ENCODE peak calls at places on chromosomes 5 and 9, in eight cellular contexts. One of them, this sample, is unnamed.

GRCh38 chr5:10046681-10047080 is 203.0 kb downstream of the ATPSCKMT start:
- DNase-seq in Calu3: no peak
- DNase-seq in RWPE1: no peak
- DNase-seq in tibial nerve: no peak
- DNase-seq in heart left ventricle: no peak
- DNase-seq in AG10803: no peak
- DNase-seq in GM20000: no peak
- DNase-seq in WTC11: no peak
- DNase-seq in this sample: no peak

GRCh38 chr5:166639151-166639550 is 1652.3 kb upstream of the WWC1 start:
- DNase-seq in WTC11: no peak
- DNase-seq in tibial nerve: no peak
- DNase-seq in GM20000: no peak
- DNase-seq in heart left ventricle: no peak
- DNase-seq in RWPE1: no peak
- DNase-seq in Calu3: no peak
- DNase-seq in AG10803: no peak
- DNase-seq in this sample: no peak

GRCh38 chr9:112049834-112050516 is 125.1 kb downstream of the SUSD1 start:
- DNase-seq in tibial nerve: no peak
- DNase-seq in Calu3: no peak
- DNase-seq in heart left ventricle: no peak
- DNase-seq in AG10803: peak
- DNase-seq in GM20000: no peak
- DNase-seq in WTC11: no peak
- DNase-seq in RWPE1: no peak
- DNase-seq in this sample: no peak

GRCh38 chr9:83986765-83987401 is 6.3 kb downstream of the RMI1 start:
- DNase-seq in heart left ventricle: no peak
- DNase-seq in AG10803: no peak
- DNase-seq in GM20000: no peak
- DNase-seq in tibial nerve: no peak
- DNase-seq in RWPE1: no peak
- DNase-seq in WTC11: no peak
- DNase-seq in Calu3: peak
- DNase-seq in this sample: no peak

GRCh38 chr5:1374680-1375055 is 29.8 kb upstream of the CLPTM1L start:
- DNase-seq in heart left ventricle: no peak
- DNase-seq in WTC11: no peak
- DNase-seq in tibial nerve: no peak
- DNase-seq in RWPE1: no peak
- DNase-seq in AG10803: peak
- DNase-seq in Calu3: no peak
- DNase-seq in GM20000: no peak
- DNase-seq in this sample: no peak

GRCh38 chr5:56301041-56301440 is 67.9 kb upstream of the ANKRD55 start:
- DNase-seq in AG10803: no peak
- DNase-seq in WTC11: no peak
- DNase-seq in Calu3: no peak
- DNase-seq in GM20000: no peak
- DNase-seq in tibial nerve: no peak
- DNase-seq in RWPE1: peak
- DNase-seq in heart left ventricle: no peak
- DNase-seq in this sample: no peak

GRCh38 chr5:35115920-35116319 is 68.2 kb upstream of the AGXT2 start:
- DNase-seq in heart left ventricle: no peak
- DNase-seq in tibial nerve: no peak
- DNase-seq in GM20000: no peak
- DNase-seq in WTC11: no peak
- DNase-seq in RWPE1: no peak
- DNase-seq in AG10803: no peak
- DNase-seq in Calu3: no peak
- DNase-seq in this sample: peak

GRCh38 chr5:107319921-107320320 is 350.8 kb downstream of the EFNA5 start:
- DNase-seq in RWPE1: no peak
- DNase-seq in Calu3: no peak
- DNase-seq in GM20000: no peak
- DNase-seq in heart left ventricle: no peak
- DNase-seq in tibial nerve: no peak
- DNase-seq in AG10803: no peak
- DNase-seq in WTC11: no peak
- DNase-seq in this sample: no peak

GRCh38 chr9:91787931-91788330 is 162.1 kb downstream of the ROR2 start:
- DNase-seq in AG10803: no peak
- DNase-seq in heart left ventricle: no peak
- DNase-seq in WTC11: no peak
- DNase-seq in RWPE1: no peak
- DNase-seq in Calu3: no peak
- DNase-seq in GM20000: no peak
- DNase-seq in tibial nerve: no peak
- DNase-seq in this sample: no peak

GRCh38 chr9:98391884-98392283 is 136.4 kb upstream of the TBC1D2 start:
- DNase-seq in WTC11: no peak
- DNase-seq in GM20000: no peak
- DNase-seq in heart left ventricle: no peak
- DNase-seq in RWPE1: no peak
- DNase-seq in Calu3: no peak
- DNase-seq in AG10803: no peak
- DNase-seq in tibial nerve: no peak
- DNase-seq in this sample: no peak

GRCh38 chr9:81560851-81561732 is 128.3 kb downstream of the TLE1 start:
- DNase-seq in AG10803: peak
- DNase-seq in RWPE1: no peak
- DNase-seq in Calu3: no peak
- DNase-seq in tibial nerve: no peak
- DNase-seq in heart left ventricle: no peak
- DNase-seq in WTC11: no peak
- DNase-seq in GM20000: no peak
- DNase-seq in this sample: no peak

GRCh38 chr9:99076483-99077171 is 28.3 kb upstream of the TGFBR1 start:
- DNase-seq in WTC11: no peak
- DNase-seq in RWPE1: no peak
- DNase-seq in heart left ventricle: no peak
- DNase-seq in Calu3: no peak
- DNase-seq in GM20000: no peak
- DNase-seq in AG10803: no peak
- DNase-seq in tibial nerve: no peak
- DNase-seq in this sample: no peak

GRCh38 chr5:61516946-61517345 is 184.9 kb downstream of the ZSWIM6 start:
- DNase-seq in heart left ventricle: no peak
- DNase-seq in tibial nerve: no peak
- DNase-seq in RWPE1: no peak
- DNase-seq in Calu3: no peak
- DNase-seq in GM20000: no peak
- DNase-seq in AG10803: no peak
- DNase-seq in WTC11: no peak
- DNase-seq in this sample: no peak

GRCh38 chr5:153476767-153477166 is 13.7 kb upstream of the GRIA1 start:
- DNase-seq in RWPE1: peak
- DNase-seq in WTC11: no peak
- DNase-seq in AG10803: peak
- DNase-seq in heart left ventricle: no peak
- DNase-seq in tibial nerve: no peak
- DNase-seq in Calu3: no peak
- DNase-seq in GM20000: no peak
- DNase-seq in this sample: no peak

GRCh38 chr5:173554038-173554955 is 62.2 kb downstream of the BOD1 start:
- DNase-seq in heart left ventricle: no peak
- DNase-seq in Calu3: no peak
- DNase-seq in RWPE1: no peak
- DNase-seq in AG10803: no peak
- DNase-seq in tibial nerve: no peak
- DNase-seq in GM20000: no peak
- DNase-seq in WTC11: no peak
- DNase-seq in this sample: no peak

GRCh38 chr5:60295423-60295822 is 401.9 kb upstream of the PDE4D start:
- DNase-seq in RWPE1: no peak
- DNase-seq in Calu3: peak
- DNase-seq in tibial nerve: no peak
- DNase-seq in GM20000: peak
- DNase-seq in heart left ventricle: no peak
- DNase-seq in WTC11: peak
- DNase-seq in AG10803: peak
- DNase-seq in this sample: peak

GRCh38 chr9:101050650-101051049 is 22.1 kb downstream of the PLPPR1 start:
- DNase-seq in RWPE1: no peak
- DNase-seq in heart left ventricle: no peak
- DNase-seq in Calu3: no peak
- DNase-seq in AG10803: no peak
- DNase-seq in GM20000: no peak
- DNase-seq in WTC11: no peak
- DNase-seq in tibial nerve: no peak
- DNase-seq in this sample: no peak

GRCh38 chr9:33264473-33265177 is at the start of the genes BAG1 and CHMP5:
- DNase-seq in WTC11: peak
- DNase-seq in heart left ventricle: peak
- DNase-seq in Calu3: peak
- DNase-seq in RWPE1: peak
- DNase-seq in AG10803: peak
- DNase-seq in tibial nerve: peak
- DNase-seq in GM20000: peak
- DNase-seq in this sample: peak
- TF ChIP-seq CTCF in WTC11: no peak
- TF ChIP-seq CTCF in heart left ventricle: peak
- TF ChIP-seq CTCF in Calu3: no peak
- TF ChIP-seq CTCF in RWPE1: no peak
- TF ChIP-seq CTCF in AG10803: peak
- TF ChIP-seq CTCF in tibial nerve: peak
- TF ChIP-seq CTCF in GM20000: no peak
- TF ChIP-seq CTCF in this sample: no peak

GRCh38 chr5:149202910-149203451 is 61.7 kb downstream of the ABLIM3 start:
- DNase-seq in WTC11: no peak
- DNase-seq in heart left ventricle: no peak
- DNase-seq in Calu3: no peak
- DNase-seq in tibial nerve: no peak
- DNase-seq in GM20000: no peak
- DNase-seq in RWPE1: no peak
- DNase-seq in AG10803: no peak
- DNase-seq in this sample: no peak

GRCh38 chr5:149203896-149204544 is 62.7 kb downstream of the ABLIM3 start:
- DNase-seq in WTC11: no peak
- DNase-seq in heart left ventricle: no peak
- DNase-seq in tibial nerve: no peak
- DNase-seq in RWPE1: peak
- DNase-seq in AG10803: no peak
- DNase-seq in GM20000: no peak
- DNase-seq in Calu3: no peak
- DNase-seq in this sample: no peak

GRCh38 chr5:149201121-149201637 is 59.9 kb downstream of the ABLIM3 start:
- DNase-seq in heart left ventricle: no peak
- DNase-seq in GM20000: no peak
- DNase-seq in AG10803: no peak
- DNase-seq in RWPE1: no peak
- DNase-seq in Calu3: peak
- DNase-seq in tibial nerve: no peak
- DNase-seq in WTC11: no peak
- DNase-seq in this sample: no peak

GRCh38 chr5:149198148-149198547 is 56.9 kb downstream of the ABLIM3 start:
- DNase-seq in WTC11: no peak
- DNase-seq in RWPE1: no peak
- DNase-seq in heart left ventricle: no peak
- DNase-seq in GM20000: no peak
- DNase-seq in Calu3: no peak
- DNase-seq in tibial nerve: no peak
- DNase-seq in AG10803: no peak
- DNase-seq in this sample: no peak

GRCh38 chr5:149200355-149200754 is 59.1 kb downstream of the ABLIM3 start:
- DNase-seq in GM20000: no peak
- DNase-seq in heart left ventricle: no peak
- DNase-seq in tibial nerve: no peak
- DNase-seq in Calu3: no peak
- DNase-seq in AG10803: no peak
- DNase-seq in WTC11: no peak
- DNase-seq in RWPE1: no peak
- DNase-seq in this sample: no peak
- TF ChIP-seq CTCF in GM20000: no peak
- TF ChIP-seq CTCF in heart left ventricle: no peak
- TF ChIP-seq CTCF in tibial nerve: no peak
- TF ChIP-seq CTCF in Calu3: no peak
- TF ChIP-seq CTCF in AG10803: no peak
- TF ChIP-seq CTCF in WTC11: no peak
- TF ChIP-seq CTCF in RWPE1: no peak
- TF ChIP-seq CTCF in this sample: no peak

DNA sequence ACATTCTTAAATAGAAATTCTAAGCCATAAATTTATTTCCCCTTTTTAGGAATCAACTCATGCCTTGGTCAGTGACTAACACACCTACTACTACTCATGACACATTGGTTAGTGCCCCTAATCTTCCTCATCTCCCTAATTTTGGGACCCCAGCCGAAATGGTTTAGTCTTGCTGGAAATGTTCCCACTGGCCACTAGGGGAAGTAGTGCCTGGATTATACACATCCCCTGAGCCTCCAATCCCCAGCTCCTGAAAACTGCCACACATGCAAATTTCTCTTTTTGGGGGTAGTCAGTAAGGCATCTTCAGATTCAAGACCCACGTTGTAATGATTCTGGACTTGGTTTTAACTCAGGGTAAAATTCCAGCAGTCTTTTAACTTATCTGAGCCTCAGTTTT is 79.8 kb downstream of the HSD17B3 start:
- DNase-seq in Calu3: no peak
- DNase-seq in tibial nerve: no peak
- DNase-seq in RWPE1: peak
- DNase-seq in WTC11: peak
- DNase-seq in heart left ventricle: no peak
- DNase-seq in AG10803: no peak
- DNase-seq in GM20000: peak
- DNase-seq in this sample: no peak
- TF ChIP-seq CTCF in Calu3: no peak
- TF ChIP-seq CTCF in tibial nerve: peak
- TF ChIP-seq CTCF in RWPE1: peak
- TF ChIP-seq CTCF in WTC11: peak
- TF ChIP-seq CTCF in heart left ventricle: peak
- TF ChIP-seq CTCF in AG10803: peak
- TF ChIP-seq CTCF in GM20000: no peak
- TF ChIP-seq CTCF in this sample: peak

DNA sequence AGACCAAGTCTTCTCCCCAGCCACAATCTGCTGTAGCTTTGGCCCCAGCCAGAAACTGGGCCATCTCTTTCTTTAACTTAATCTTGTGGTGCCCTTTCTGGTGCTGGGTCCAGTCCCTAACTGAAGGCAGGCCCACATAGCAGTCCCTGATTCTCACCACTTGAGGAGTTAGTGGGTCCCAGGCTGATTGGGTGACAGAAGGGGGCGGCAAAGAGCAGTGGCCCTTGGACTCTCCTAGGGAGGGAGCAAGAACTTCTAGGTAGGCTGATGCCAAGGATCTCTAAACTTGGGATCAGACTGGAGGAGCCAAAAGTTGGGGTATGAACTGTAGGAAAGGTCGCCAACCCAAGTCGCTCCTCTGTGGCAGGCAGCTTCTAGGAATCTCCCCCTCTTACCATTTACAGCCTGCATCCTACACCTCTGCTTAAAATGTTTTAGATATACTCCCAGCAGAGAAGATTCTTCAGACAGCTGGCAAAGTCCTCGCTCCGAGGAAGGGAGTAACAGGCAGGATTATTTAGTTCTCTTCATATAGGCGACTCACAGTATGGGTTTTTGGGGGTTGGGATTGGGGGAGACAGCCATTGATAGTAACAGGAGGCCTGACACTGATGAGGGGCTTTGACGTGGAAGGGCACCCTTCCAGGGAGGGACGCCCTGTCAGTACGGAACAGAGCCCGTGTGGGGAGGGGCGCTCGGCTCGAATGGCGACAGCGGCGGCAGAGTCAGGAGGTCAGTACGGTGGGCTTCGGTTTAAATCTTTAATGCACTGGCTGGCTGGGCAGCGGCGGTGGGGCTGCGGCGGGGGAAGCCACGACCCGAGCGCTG is 2.0 kb upstream of the CCL27 start:
- DNase-seq in tibial nerve: peak
- DNase-seq in AG10803: peak
- DNase-seq in GM20000: peak
- DNase-seq in RWPE1: peak
- DNase-seq in WTC11: peak
- DNase-seq in heart left ventricle: peak
- DNase-seq in Calu3: peak
- DNase-seq in this sample: peak
- TF ChIP-seq CTCF in tibial nerve: peak
- TF ChIP-seq CTCF in AG10803: peak
- TF ChIP-seq CTCF in GM20000: peak
- TF ChIP-seq CTCF in RWPE1: no peak
- TF ChIP-seq CTCF in WTC11: peak
- TF ChIP-seq CTCF in heart left ventricle: peak
- TF ChIP-seq CTCF in Calu3: peak
- TF ChIP-seq CTCF in this sample: peak